ENCODE peak calls at places on chromosome 13, in six cellular contexts. U is amygdala; T is RWPE1; Q is activated T-cell treated with anti-CD3 and anti-CD28 coated beads, Interleukin-2, amount 50 U/mL, for 72 hours; K is EL; Y is T-helper 17 cell. G is an unnamed sample.
A peak's percentile ranks its signal among the peaks of the same experiment; 100 is the strongest.

GRCh38 chr13:45142440-45143345 is 22.4 kb downstream of the GTF2F2 start:
- DNase-seq in U (peak; percentile 13), T (peak; percentile 64), Q (no peak), K (peak; percentile 8), Y (no peak), G (no peak)

GRCh38 chr13:91767681-91768080 is 369.3 kb downstream of the GPC5 start:
- DNase-seq in U (no peak), T (no peak), Q (no peak), K (no peak), Y (no peak), G (no peak)

GRCh38 chr13:68019901-68020300 is 789.8 kb upstream of the PCDH9 start:
- DNase-seq in U (no peak), T (no peak), Q (no peak), K (no peak), Y (no peak), G (no peak)

GRCh38 chr13:46057251-46058015 is 4.9 kb upstream of the ZC3H13 start:
- DNase-seq in U (peak; percentile 50), T (no peak), Q (no peak), K (peak; percentile 23), Y (no peak), G (no peak)

GRCh38 chr13:49669735-49670309 is 21.5 kb downstream of the EBPL start:
- DNase-seq in U (peak; percentile 52), T (peak; percentile 69), Q (peak; percentile 10), K (peak; percentile 71), Y (no peak), G (no peak)

GRCh38 chr13:97189943-97190342 is 32.2 kb upstream of the MBNL2 start:
- DNase-seq in U (no peak), T (no peak), Q (no peak), K (no peak), Y (no peak), G (no peak)

GRCh38 chr13:27455331-27455855 is 5.0 kb upstream of the MTIF3 start:
- DNase-seq in U (no peak), T (no peak), Q (peak; percentile 16), K (no peak), Y (no peak), G (no peak)

GRCh38 chr13:74904547-74904946 is 577.4 kb downstream of the TBC1D4 start:
- DNase-seq in U (no peak), T (no peak), Q (no peak), K (no peak), Y (no peak), G (no peak)

GRCh38 chr13:110593430-110594130 is 21.8 kb upstream of the NAXD start:
- DNase-seq in U (peak; percentile 12), T (peak; percentile 48), Q (no peak), K (peak; percentile 59), Y (no peak), G (peak; percentile 19)

GRCh38 chr13:80337706-80338105 is 3.2 kb downstream of the SPRY2 start:
- DNase-seq in U (no peak), T (no peak), Q (no peak), K (no peak), Y (no peak), G (no peak)

GRCh38 chr13:104024416-104025170 is 958.4 kb upstream of the SLC10A2 start:
- DNase-seq in U (no peak), T (no peak), Q (no peak), K (no peak), Y (no peak), G (peak; percentile 65)

GRCh38 chr13:30870916-30871712 is 35.0 kb upstream of the MEDAG start:
- DNase-seq in U (no peak), T (no peak), Q (no peak), K (no peak), Y (no peak), G (no peak)

GRCh38 chr13:50592412-50593145 is 250.9 kb downstream of the DLEU7 start:
- DNase-seq in U (no peak), T (peak; percentile 38), Q (no peak), K (peak; percentile 89), Y (no peak), G (peak; percentile 69)

GRCh38 chr13:107185889-107186288 is 618.0 kb upstream of the ARGLU1 start:
- DNase-seq in U (no peak), T (peak; percentile 27), Q (no peak), K (no peak), Y (no peak), G (peak; percentile 34)

GRCh38 chr13:20127563-20128458 is 33.0 kb downstream of the GJA3 start:
- DNase-seq in U (no peak), T (no peak), Q (peak; percentile 65), K (peak; percentile 65), Y (no peak), G (no peak)

GRCh38 chr13:79534596-79534995 is 53.6 kb downstream of the NDFIP2 start:
- DNase-seq in U (no peak), T (no peak), Q (no peak), K (no peak), Y (no peak), G (no peak)

G was measured in non-pigmented ciliary epithelial cell.